ENCODE peak calls at places on chromosomes 4 and X, in six cellular contexts. F, W, S, H, R and N are unnamed samples.

GRCh38 chr4:2852481-2852881 is 8.8 kb downstream of the ADD1 start:
- DNase-seq in F (no peak), W (no peak), S (peak; percentile 69), H (no peak), R (no peak), N (no peak)

GRCh38 chr4:15241946-15242345 is 185.9 kb upstream of the C1QTNF7 start:
- DNase-seq in F (no peak), W (no peak), S (no peak), H (no peak), R (no peak), N (no peak)

GRCh38 chr4:18075823-18076433 is 54.4 kb upstream of the LCORL start:
- DNase-seq in F (peak; percentile 81), W (peak; percentile 4), S (no peak), H (peak; percentile 38), R (no peak), N (no peak)

GRCh38 chr4:24984602-24985532 is 45.9 kb downstream of the LGI2 start:
- DNase-seq in F (no peak), W (peak; percentile 9), S (no peak), H (no peak), R (no peak), N (no peak)

GRCh38 chr4:87819281-87819919 is 13.4 kb upstream of the MEPE start:
- DNase-seq in F (peak; percentile 73), W (peak; percentile 18), S (no peak), H (peak; percentile 80), R (no peak), N (no peak)

GRCh38 chrX:71107245-71107644 is 705 bp upstream of the CXorf65 start:
- DNase-seq in F (no peak), W (no peak), S (no peak), H (no peak), R (no peak), N (no peak)

GRCh38 chr4:138426751-138427150 is 184.6 kb upstream of the SLC7A11 start:
- DNase-seq in F (no peak), W (no peak), S (no peak), H (no peak), R (no peak), N (no peak)

GRCh38 chr4:175413561-175413960 is 398.5 kb downstream of the GPM6A start:
- DNase-seq in F (no peak), W (no peak), S (no peak), H (no peak), R (no peak), N (no peak)

GRCh38 chr4:158912390-158913175 is 143.8 kb downstream of the FNIP2 start:
- DNase-seq in F (no peak), W (no peak), S (no peak), H (peak; percentile 76), R (no peak), N (no peak)

GRCh38 chr4:102344520-102344954 is 745 bp downstream of the SLC39A8 start:
- DNase-seq in F (peak; percentile 89), W (peak; percentile 79), S (peak; percentile 87), H (peak; percentile 38), R (peak; percentile 80), N (peak; percentile 86)

GRCh38 chrX:80648023-80648422 is 161.7 kb downstream of the BRWD3 start:
- DNase-seq in F (no peak), W (peak; percentile 4), S (no peak), H (peak; percentile 10), R (peak; percentile 21), N (no peak)

GRCh38 chr4:176795441-176795840 is 2.7 kb upstream of the VEGFC start:
- DNase-seq in F (no peak), W (no peak), S (no peak), H (no peak), R (no peak), N (no peak)

GRCh38 chrX:3690140-3690539 is 23.3 kb downstream of the PRKX start:
- DNase-seq in F (no peak), W (no peak), S (no peak), H (no peak), R (no peak), N (no peak)

GRCh38 chrX:82218361-82218760 is 1016.5 kb downstream of the SH3BGRL start:
- DNase-seq in F (peak; percentile 43), W (peak; percentile 44), S (no peak), H (peak; percentile 31), R (peak; percentile 52), N (no peak)

GRCh38 chr4:153683763-153684181 is 308 bp upstream of the TLR2 start:
- DNase-seq in F (no peak), W (no peak), S (no peak), H (no peak), R (no peak), N (no peak)

GRCh38 chr4:2797545-2798305 is 4.8 kb downstream of the SH3BP2 start:
- DNase-seq in F (no peak), W (peak; percentile 1), S (peak; percentile 65), H (no peak), R (no peak), N (no peak)

GRCh38 chr4:141329174-141329569 is 108.5 kb downstream of the ZNF330 start:
- DNase-seq in F (no peak), W (no peak), S (no peak), H (peak; percentile 92), R (no peak), N (no peak)

GRCh38 chrX:101415180-101416130 is 7.4 kb downstream of the HNRNPH2 start:
- DNase-seq in F (peak; percentile 59), W (peak; percentile 67), S (no peak), H (peak; percentile 89), R (peak; percentile 60), N (no peak)

GRCh38 chrX:40734956-40735317 is 405 bp downstream of the MED14 start:
- DNase-seq in F (no peak), W (no peak), S (peak; percentile 67), H (no peak), R (no peak), N (no peak)

GRCh38 chr4:95290702-95291101 is 258.1 kb downstream of the UNC5C start:
- DNase-seq in F (no peak), W (no peak), S (no peak), H (no peak), R (no peak), N (no peak)

GRCh38 chrX:129091097-129091496 is 432.2 kb downstream of the SMARCA1 start:
- DNase-seq in F (peak; percentile 81), W (peak; percentile 65), S (no peak), H (no peak), R (no peak), N (no peak)

GRCh38 chr4:22416403-22416802 is 99.5 kb downstream of the ADGRA3 start:
- DNase-seq in F (no peak), W (no peak), S (no peak), H (no peak), R (no peak), N (no peak)

GRCh38 chr4:170716868-170717267 is 627.1 kb upstream of the AADAT start:
- DNase-seq in F (no peak), W (no peak), S (no peak), H (peak; percentile 10), R (no peak), N (no peak)
- TF ChIP-seq CTCF in F (peak; percentile 61), W (peak; percentile 31), S (no peak), H (no peak), R (no peak), N (no peak)

GRCh38 chr4:1776521-1777161 is 16.5 kb upstream of the FGFR3 start:
- DNase-seq in F (no peak), W (no peak), S (no peak), H (no peak), R (no peak), N (no peak)

GRCh38 chr4:1779588-1780382 is 13.3 kb upstream of the FGFR3 start:
- DNase-seq in F (no peak), W (no peak), S (no peak), H (no peak), R (no peak), N (no peak)

GRCh38 chr4:1775731-1776500 is 17.2 kb upstream of the FGFR3 start:
- DNase-seq in F (peak; percentile 61), W (peak; percentile 65), S (no peak), H (no peak), R (no peak), N (no peak)

GRCh38 chr4:1778642-1779392 is 14.3 kb upstream of the FGFR3 start:
- DNase-seq in F (no peak), W (no peak), S (no peak), H (no peak), R (no peak), N (no peak)

GRCh38 chr4:1777822-1778641 is 15.1 kb upstream of the FGFR3 start:
- DNase-seq in F (peak; percentile 95), W (peak; percentile 97), S (no peak), H (no peak), R (peak; percentile 67), N (no peak)
- TF ChIP-seq CTCF in F (peak; percentile 67), W (peak; percentile 40), S (no peak), H (no peak), R (peak; percentile 13), N (no peak)

DNA sequence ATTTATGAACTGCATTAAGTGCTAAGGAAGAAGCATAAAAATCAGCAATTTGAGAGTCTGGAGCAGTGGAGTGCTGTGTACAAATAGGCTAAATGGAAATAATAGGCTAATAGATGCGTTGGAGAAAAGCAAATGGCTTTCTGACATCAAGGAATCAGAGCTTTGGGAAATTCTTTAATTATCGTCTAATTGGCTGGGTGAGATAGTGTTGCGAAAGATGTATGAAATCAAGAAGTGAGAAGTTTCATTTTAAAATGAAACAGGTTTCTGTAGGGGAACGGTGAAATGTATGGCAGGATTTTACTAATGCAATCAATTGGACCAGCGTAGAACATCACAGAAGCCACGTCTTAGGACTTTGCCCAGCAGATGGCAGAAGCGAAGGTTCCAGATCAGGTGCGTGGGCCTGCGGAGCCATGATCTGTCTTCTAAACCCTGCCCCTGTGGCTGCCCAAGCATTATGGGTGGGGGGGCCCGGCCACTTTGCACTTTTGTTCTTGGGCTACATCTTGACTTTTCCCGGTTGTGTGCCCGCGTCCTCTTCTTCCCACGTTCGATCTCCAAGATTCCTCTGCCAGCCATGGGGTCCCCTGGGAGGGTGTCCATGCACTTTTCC is 118.5 kb upstream of the SHISA3 start:
- DNase-seq in F (peak; percentile 62), W (no peak), S (no peak), H (no peak), R (no peak), N (no peak)
- TF ChIP-seq CTCF in F (peak; percentile 65), W (peak; percentile 20), S (no peak), H (no peak), R (no peak), N (no peak)

DNA sequence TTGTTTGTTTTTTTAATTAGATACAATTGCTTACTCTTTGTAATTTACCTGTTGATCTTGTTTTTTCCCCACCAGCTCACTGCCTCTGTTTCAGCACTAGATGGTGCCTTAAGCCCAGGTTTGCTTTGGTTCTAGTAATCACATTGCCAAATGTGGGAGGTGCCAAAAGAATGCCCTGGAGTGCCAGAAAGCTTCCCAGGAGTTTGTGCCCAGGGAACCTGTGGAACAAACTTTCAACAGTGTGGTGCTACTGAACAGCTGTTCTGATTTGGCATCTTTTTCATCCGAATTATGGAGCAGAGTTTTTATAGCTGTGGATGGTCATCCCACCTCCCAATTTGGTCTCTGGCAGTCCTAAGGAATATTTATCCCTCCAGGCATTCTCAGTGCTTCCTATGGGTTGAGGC is 1000.7 kb downstream of the STIM2 start:
- DNase-seq in F (peak; percentile 81), W (peak; percentile 82), S (no peak), H (peak; percentile 64), R (peak; percentile 71), N (no peak)
- TF ChIP-seq CTCF in F (peak; percentile 95), W (peak; percentile 87), S (peak; percentile 45), H (peak; percentile 69), R (peak; percentile 49), N (peak; percentile 69)